ENCODE peak calls at places on chromosomes 12 and 14, in six cellular contexts. One of them, this sample, is unnamed. For H3K4me1, the result is how much of the 10 kb centered on the place peaks cover.

GRCh38 chr12:119178544-119179334 is at the start of gene HSPB8:
- ATAC-seq in upper lobe of left lung: peak
- ATAC-seq in K562: peak
- ATAC-seq in HepG2: peak
- ATAC-seq in GM12878: no peak
- ATAC-seq in A549: peak
- ATAC-seq in this sample: peak

GRCh38 chr12:30188602-30189326 is 405.0 kb upstream of the TMTC1 start:
- ATAC-seq in upper lobe of left lung: no peak
- ATAC-seq in A549: no peak
- ATAC-seq in HepG2: no peak
- ATAC-seq in K562: no peak
- ATAC-seq in GM12878: no peak
- ATAC-seq in this sample: no peak

GRCh38 chr12:92122941-92123779 is 22.5 kb downstream of the BTG1 start:
- ATAC-seq in upper lobe of left lung: no peak
- ATAC-seq in A549: no peak
- ATAC-seq in GM12878: peak
- ATAC-seq in K562: peak
- ATAC-seq in HepG2: no peak
- ATAC-seq in this sample: no peak

GRCh38 chr12:53810950-53811349 is 59.2 kb upstream of the CISTR start:
- ATAC-seq in HepG2: no peak
- ATAC-seq in GM12878: no peak
- ATAC-seq in K562: no peak
- ATAC-seq in A549: no peak
- ATAC-seq in upper lobe of left lung: no peak
- ATAC-seq in this sample: no peak

GRCh38 chr14:59190372-59190771 is 1.9 kb downstream of the DAAM1 start:
- ATAC-seq in HepG2: no peak
- ATAC-seq in GM12878: peak
- ATAC-seq in A549: no peak
- ATAC-seq in upper lobe of left lung: no peak
- ATAC-seq in K562: no peak
- ATAC-seq in this sample: no peak

GRCh38 chr14:25237845-25238244 is 187.9 kb upstream of the STXBP6 start:
- ATAC-seq in A549: peak
- ATAC-seq in GM12878: peak
- ATAC-seq in HepG2: peak
- ATAC-seq in upper lobe of left lung: peak
- ATAC-seq in K562: no peak
- ATAC-seq in this sample: no peak

GRCh38 chr14:104420990-104421389 is 158.6 kb upstream of the C14orf180 start:
- ATAC-seq in HepG2: no peak
- ATAC-seq in K562: no peak
- ATAC-seq in A549: no peak
- ATAC-seq in GM12878: no peak
- ATAC-seq in upper lobe of left lung: no peak
- ATAC-seq in this sample: peak

GRCh38 chr12:122743895-122744525 is 8.6 kb upstream of the DENR start:
- ATAC-seq in HepG2: no peak
- ATAC-seq in GM12878: no peak
- ATAC-seq in upper lobe of left lung: peak
- ATAC-seq in K562: no peak
- ATAC-seq in A549: no peak
- ATAC-seq in this sample: no peak

GRCh38 chr14:63203618-63204406 is 431 bp upstream of the RHOJ start:
- ATAC-seq in GM12878: no peak
- ATAC-seq in HepG2: peak
- ATAC-seq in A549: peak
- ATAC-seq in K562: no peak
- ATAC-seq in upper lobe of left lung: peak
- ATAC-seq in this sample: peak

GRCh38 chr14:83118029-83118428 is 1584.4 kb upstream of the SEL1L start:
- ATAC-seq in upper lobe of left lung: no peak
- ATAC-seq in GM12878: no peak
- ATAC-seq in A549: no peak
- ATAC-seq in K562: no peak
- ATAC-seq in HepG2: no peak
- ATAC-seq in this sample: no peak

GRCh38 chr14:58663494-58664111 is 25.8 kb downstream of the DACT1 start:
- ATAC-seq in A549: no peak
- ATAC-seq in upper lobe of left lung: peak
- ATAC-seq in HepG2: no peak
- ATAC-seq in K562: no peak
- ATAC-seq in GM12878: peak
- ATAC-seq in this sample: peak

GRCh38 chr14:105061428-105062047 is 3.7 kb downstream of the GPR132 start:
- ATAC-seq in K562: peak
- ATAC-seq in HepG2: no peak
- ATAC-seq in GM12878: peak
- ATAC-seq in A549: no peak
- ATAC-seq in upper lobe of left lung: peak
- ATAC-seq in this sample: peak

GRCh38 chr14:54175298-54175942 is 218.8 kb upstream of the BMP4 start:
- ATAC-seq in upper lobe of left lung: peak
- ATAC-seq in GM12878: peak
- ATAC-seq in HepG2: peak
- ATAC-seq in A549: peak
- ATAC-seq in K562: peak
- ATAC-seq in this sample: no peak

GRCh38 chr12:69385038-69385437 is 25.5 kb downstream of the YEATS4 start:
- ATAC-seq in HepG2: no peak
- ATAC-seq in A549: no peak
- ATAC-seq in GM12878: no peak
- ATAC-seq in upper lobe of left lung: no peak
- ATAC-seq in K562: no peak
- ATAC-seq in this sample: no peak

GRCh38 chr12:89461190-89461589 is 63.4 kb downstream of the GALNT4 start:
- ATAC-seq in A549: peak
- ATAC-seq in HepG2: peak
- ATAC-seq in upper lobe of left lung: peak
- ATAC-seq in K562: peak
- ATAC-seq in GM12878: no peak
- ATAC-seq in this sample: peak

GRCh38 chr12:113088971-113089756 is 32.6 kb downstream of the DTX1 start:
- ATAC-seq in GM12878: peak
- ATAC-seq in K562: no peak
- ATAC-seq in HepG2: no peak
- ATAC-seq in A549: no peak
- ATAC-seq in upper lobe of left lung: no peak
- ATAC-seq in this sample: no peak

GRCh38 chr12:71061451-71061850 is 96.3 kb downstream of the TSPAN8 start:
- ATAC-seq in K562: no peak
- ATAC-seq in upper lobe of left lung: no peak
- ATAC-seq in A549: no peak
- ATAC-seq in HepG2: no peak
- ATAC-seq in GM12878: no peak
- ATAC-seq in this sample: no peak

GRCh38 chr12:400828-401227 is 616 bp upstream of the CCDC77 start:
- ATAC-seq in HepG2: peak
- ATAC-seq in K562: peak
- ATAC-seq in A549: peak
- ATAC-seq in upper lobe of left lung: no peak
- ATAC-seq in GM12878: no peak
- ATAC-seq in this sample: no peak

DNA sequence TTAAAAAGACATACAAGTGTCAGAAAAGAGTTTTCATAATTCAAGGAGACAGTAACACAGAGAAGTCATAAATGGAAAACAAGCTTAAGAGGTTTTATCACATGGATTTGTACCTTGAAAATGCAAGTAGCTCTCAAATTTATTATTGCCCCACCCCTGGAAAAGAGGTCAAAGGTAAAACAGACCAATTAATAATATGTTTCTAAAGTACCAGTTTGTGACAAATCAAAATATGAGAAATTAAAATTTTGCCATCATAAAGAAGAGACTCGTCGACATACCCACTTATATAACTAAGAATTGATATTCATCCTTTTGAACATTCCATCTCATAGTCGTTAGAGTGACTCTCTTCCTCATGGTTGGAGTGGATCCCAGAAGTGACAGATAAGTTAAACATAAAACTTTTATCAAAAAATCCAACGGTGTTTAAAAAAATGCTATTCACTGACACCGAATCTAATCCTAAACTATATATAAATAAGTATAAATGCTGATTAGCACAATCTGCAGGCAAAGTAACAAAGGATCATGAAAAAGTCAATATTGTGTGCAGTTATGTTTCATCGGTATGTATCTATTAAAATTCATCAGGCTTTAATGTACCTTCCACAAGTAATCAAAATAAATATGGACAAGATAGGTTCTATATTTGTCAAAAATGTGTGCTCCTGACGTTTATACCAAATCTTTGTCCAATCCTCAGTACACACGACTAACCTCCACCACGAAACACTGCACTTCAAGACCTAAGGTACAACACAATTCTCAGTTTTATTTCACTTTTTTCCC is 2.3 kb downstream of the CORO1C start:
- ATAC-seq in A549: no peak
- ATAC-seq in upper lobe of left lung: no peak
- ATAC-seq in HepG2: no peak
- ATAC-seq in K562: no peak
- ATAC-seq in GM12878: no peak
- ATAC-seq in this sample: no peak
- H3K4me1 ChIP-seq in A549: half or more
- H3K4me1 ChIP-seq in upper lobe of left lung: under half
- H3K4me1 ChIP-seq in HepG2: half or more
- H3K4me1 ChIP-seq in K562: under half
- H3K4me1 ChIP-seq in GM12878: under half
- H3K4me1 ChIP-seq in this sample: under half

GRCh38 chr14:26870722-26871121 is 272.9 kb upstream of the NOVA1 start:
- ATAC-seq in HepG2: no peak
- ATAC-seq in GM12878: no peak
- ATAC-seq in A549: no peak
- ATAC-seq in upper lobe of left lung: no peak
- ATAC-seq in K562: no peak
- ATAC-seq in this sample: no peak

GRCh38 chr14:26873556-26873955 is 275.7 kb upstream of the NOVA1 start:
- ATAC-seq in upper lobe of left lung: no peak
- ATAC-seq in HepG2: no peak
- ATAC-seq in A549: no peak
- ATAC-seq in GM12878: no peak
- ATAC-seq in K562: no peak
- ATAC-seq in this sample: no peak

GRCh38 chr14:26872930-26873470 is 275.2 kb upstream of the NOVA1 start:
- ATAC-seq in GM12878: no peak
- ATAC-seq in HepG2: no peak
- ATAC-seq in upper lobe of left lung: no peak
- ATAC-seq in A549: no peak
- ATAC-seq in K562: no peak
- ATAC-seq in this sample: no peak

GRCh38 chr14:26870096-26870495 is 272.3 kb upstream of the NOVA1 start:
- ATAC-seq in upper lobe of left lung: no peak
- ATAC-seq in HepG2: no peak
- ATAC-seq in A549: no peak
- ATAC-seq in K562: no peak
- ATAC-seq in GM12878: no peak
- ATAC-seq in this sample: no peak

DNA sequence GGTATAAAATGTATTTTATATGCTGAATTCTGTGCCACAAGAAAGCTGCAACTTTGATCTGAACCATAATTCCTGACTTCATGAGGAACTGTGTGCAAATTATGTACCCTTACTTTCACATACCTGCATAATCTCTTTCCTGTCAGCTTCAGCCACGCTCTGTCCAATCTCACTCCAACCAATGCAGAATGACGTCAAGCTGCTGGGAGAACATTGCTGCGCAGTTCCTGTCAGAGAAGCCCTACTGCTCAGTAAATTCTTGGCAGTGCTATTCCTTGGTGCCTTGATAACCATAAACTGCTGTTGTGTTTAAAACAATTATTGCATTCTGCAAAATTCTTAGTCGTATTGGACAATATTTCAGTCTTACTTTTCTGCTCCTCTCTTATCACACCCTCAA is 274.7 kb upstream of the NOVA1 start:
- ATAC-seq in HepG2: no peak
- ATAC-seq in upper lobe of left lung: peak
- ATAC-seq in GM12878: no peak
- ATAC-seq in K562: peak
- ATAC-seq in A549: no peak
- ATAC-seq in this sample: peak
- TF ChIP-seq EP300 in HepG2: no peak
- TF ChIP-seq EP300 in upper lobe of left lung: no peak
- TF ChIP-seq EP300 in GM12878: no peak
- TF ChIP-seq EP300 in K562: no peak
- TF ChIP-seq EP300 in A549: no peak
- TF ChIP-seq EP300 in this sample: no peak

GRCh38 chr12:52648012-52648550 is 3.9 kb downstream of the KRT2 start:
- ATAC-seq in HepG2: no peak
- ATAC-seq in A549: no peak
- ATAC-seq in K562: no peak
- ATAC-seq in GM12878: no peak
- ATAC-seq in upper lobe of left lung: no peak
- ATAC-seq in this sample: no peak
- H3K4me1 ChIP-seq in HepG2: under half
- H3K4me1 ChIP-seq in A549: under half
- H3K4me1 ChIP-seq in K562: under half
- H3K4me1 ChIP-seq in GM12878: under half
- H3K4me1 ChIP-seq in upper lobe of left lung: under half
- H3K4me1 ChIP-seq in this sample: under half

GRCh38 chr12:58930770-58931324 is 10.5 kb upstream of the LRIG3 start:
- ATAC-seq in K562: no peak
- ATAC-seq in HepG2: no peak
- ATAC-seq in GM12878: no peak
- ATAC-seq in A549: no peak
- ATAC-seq in upper lobe of left lung: no peak
- ATAC-seq in this sample: no peak
- TF ChIP-seq EP300 in K562: no peak
- TF ChIP-seq EP300 in HepG2: no peak
- TF ChIP-seq EP300 in GM12878: no peak
- TF ChIP-seq EP300 in A549: no peak
- TF ChIP-seq EP300 in upper lobe of left lung: no peak
- TF ChIP-seq EP300 in this sample: no peak

GRCh38 chr14:68143341-68143807 is 323.8 kb downstream of the RAD51B start:
- ATAC-seq in A549: no peak
- ATAC-seq in upper lobe of left lung: peak
- ATAC-seq in GM12878: no peak
- ATAC-seq in K562: no peak
- ATAC-seq in HepG2: no peak
- ATAC-seq in this sample: peak
- H3K4me1 ChIP-seq in A549: half or more
- H3K4me1 ChIP-seq in upper lobe of left lung: under half
- H3K4me1 ChIP-seq in GM12878: under half
- H3K4me1 ChIP-seq in K562: under half
- H3K4me1 ChIP-seq in HepG2: under half
- H3K4me1 ChIP-seq in this sample: under half